ENCODE peak calls at places on chromosomes 12 and 14, in nine cellular contexts. One of them, this sample, is unnamed.

GRCh38 chr12:131112016-131112415 is 158.3 kb downstream of the ADGRD1 start:
- DNase-seq in effector CD8-positive, alpha-beta T cell: no peak
- DNase-seq in NCI-H82: peak
- DNase-seq in GM23338: no peak
- DNase-seq in EL: peak
- DNase-seq in activated CD4-positive, alpha-beta T cell treated with anti-CD3 and anti-CD28 coated beads, Interleukin-2, amount 50 U/mL, for 1 hour: no peak
- DNase-seq in HEK293T: no peak
- DNase-seq in central memory CD8-positive, alpha-beta T cell: no peak
- DNase-seq in NCI-H748 treated with DMSO at 0.1 percent for 48 hours: no peak
- DNase-seq in this sample: no peak

GRCh38 chr12:107448198-107448597 is 237.4 kb upstream of the PWP1 start:
- DNase-seq in effector CD8-positive, alpha-beta T cell: no peak
- DNase-seq in NCI-H82: peak
- DNase-seq in GM23338: peak
- DNase-seq in EL: peak
- DNase-seq in activated CD4-positive, alpha-beta T cell treated with anti-CD3 and anti-CD28 coated beads, Interleukin-2, amount 50 U/mL, for 1 hour: no peak
- DNase-seq in HEK293T: peak
- DNase-seq in central memory CD8-positive, alpha-beta T cell: no peak
- DNase-seq in NCI-H748 treated with DMSO at 0.1 percent for 48 hours: no peak
- DNase-seq in this sample: no peak

GRCh38 chr12:127811988-127812387 is 455.0 kb upstream of the TMEM132C start:
- DNase-seq in effector CD8-positive, alpha-beta T cell: no peak
- DNase-seq in NCI-H82: no peak
- DNase-seq in GM23338: peak
- DNase-seq in EL: peak
- DNase-seq in activated CD4-positive, alpha-beta T cell treated with anti-CD3 and anti-CD28 coated beads, Interleukin-2, amount 50 U/mL, for 1 hour: no peak
- DNase-seq in HEK293T: no peak
- DNase-seq in central memory CD8-positive, alpha-beta T cell: no peak
- DNase-seq in NCI-H748 treated with DMSO at 0.1 percent for 48 hours: peak
- DNase-seq in this sample: peak

GRCh38 chr12:15590180-15590826 is 198.9 kb downstream of the EPS8 start:
- DNase-seq in effector CD8-positive, alpha-beta T cell: peak
- DNase-seq in NCI-H82: peak
- DNase-seq in GM23338: peak
- DNase-seq in EL: peak
- DNase-seq in activated CD4-positive, alpha-beta T cell treated with anti-CD3 and anti-CD28 coated beads, Interleukin-2, amount 50 U/mL, for 1 hour: peak
- DNase-seq in HEK293T: peak
- DNase-seq in central memory CD8-positive, alpha-beta T cell: peak
- DNase-seq in NCI-H748 treated with DMSO at 0.1 percent for 48 hours: peak
- DNase-seq in this sample: peak

GRCh38 chr14:96589577-96589976 is 87.4 kb downstream of the PAPOLA start:
- DNase-seq in effector CD8-positive, alpha-beta T cell: no peak
- DNase-seq in NCI-H82: no peak
- DNase-seq in GM23338: no peak
- DNase-seq in EL: no peak
- DNase-seq in activated CD4-positive, alpha-beta T cell treated with anti-CD3 and anti-CD28 coated beads, Interleukin-2, amount 50 U/mL, for 1 hour: no peak
- DNase-seq in HEK293T: no peak
- DNase-seq in central memory CD8-positive, alpha-beta T cell: no peak
- DNase-seq in NCI-H748 treated with DMSO at 0.1 percent for 48 hours: no peak
- DNase-seq in this sample: no peak

GRCh38 chr14:106166650-106167204 is 640.3 kb downstream of the TMEM121 start:
- DNase-seq in effector CD8-positive, alpha-beta T cell: no peak
- DNase-seq in NCI-H82: no peak
- DNase-seq in GM23338: no peak
- DNase-seq in EL: no peak
- DNase-seq in activated CD4-positive, alpha-beta T cell treated with anti-CD3 and anti-CD28 coated beads, Interleukin-2, amount 50 U/mL, for 1 hour: no peak
- DNase-seq in HEK293T: no peak
- DNase-seq in central memory CD8-positive, alpha-beta T cell: no peak
- DNase-seq in NCI-H748 treated with DMSO at 0.1 percent for 48 hours: no peak
- DNase-seq in this sample: no peak

GRCh38 chr14:75283162-75283883 is 4.7 kb downstream of the FOS start:
- DNase-seq in effector CD8-positive, alpha-beta T cell: peak
- DNase-seq in NCI-H82: no peak
- DNase-seq in GM23338: peak
- DNase-seq in EL: no peak
- DNase-seq in activated CD4-positive, alpha-beta T cell treated with anti-CD3 and anti-CD28 coated beads, Interleukin-2, amount 50 U/mL, for 1 hour: peak
- DNase-seq in HEK293T: no peak
- DNase-seq in central memory CD8-positive, alpha-beta T cell: peak
- DNase-seq in NCI-H748 treated with DMSO at 0.1 percent for 48 hours: no peak
- DNase-seq in this sample: no peak

GRCh38 chr12:123070267-123071081 is 80.4 kb downstream of the PITPNM2 start:
- DNase-seq in effector CD8-positive, alpha-beta T cell: no peak
- DNase-seq in NCI-H82: no peak
- DNase-seq in GM23338: no peak
- DNase-seq in EL: peak
- DNase-seq in activated CD4-positive, alpha-beta T cell treated with anti-CD3 and anti-CD28 coated beads, Interleukin-2, amount 50 U/mL, for 1 hour: no peak
- DNase-seq in HEK293T: no peak
- DNase-seq in central memory CD8-positive, alpha-beta T cell: no peak
- DNase-seq in NCI-H748 treated with DMSO at 0.1 percent for 48 hours: no peak
- DNase-seq in this sample: no peak

GRCh38 chr12:87323369-87323768 is 705.8 kb downstream of the C12orf50 start:
- DNase-seq in effector CD8-positive, alpha-beta T cell: no peak
- DNase-seq in NCI-H82: no peak
- DNase-seq in GM23338: no peak
- DNase-seq in EL: no peak
- DNase-seq in activated CD4-positive, alpha-beta T cell treated with anti-CD3 and anti-CD28 coated beads, Interleukin-2, amount 50 U/mL, for 1 hour: no peak
- DNase-seq in HEK293T: no peak
- DNase-seq in central memory CD8-positive, alpha-beta T cell: no peak
- DNase-seq in NCI-H748 treated with DMSO at 0.1 percent for 48 hours: no peak
- DNase-seq in this sample: no peak

GRCh38 chr14:70642313-70643235 is 858 bp downstream of the TTC9 start:
- DNase-seq in effector CD8-positive, alpha-beta T cell: peak
- DNase-seq in NCI-H82: peak
- DNase-seq in GM23338: peak
- DNase-seq in EL: no peak
- DNase-seq in activated CD4-positive, alpha-beta T cell treated with anti-CD3 and anti-CD28 coated beads, Interleukin-2, amount 50 U/mL, for 1 hour: no peak
- DNase-seq in HEK293T: no peak
- DNase-seq in central memory CD8-positive, alpha-beta T cell: no peak
- DNase-seq in NCI-H748 treated with DMSO at 0.1 percent for 48 hours: no peak
- DNase-seq in this sample: peak

GRCh38 chr14:70350078-70350477 is 9.4 kb downstream of the COX16 start:
- DNase-seq in effector CD8-positive, alpha-beta T cell: no peak
- DNase-seq in NCI-H82: no peak
- DNase-seq in GM23338: peak
- DNase-seq in EL: no peak
- DNase-seq in activated CD4-positive, alpha-beta T cell treated with anti-CD3 and anti-CD28 coated beads, Interleukin-2, amount 50 U/mL, for 1 hour: no peak
- DNase-seq in HEK293T: no peak
- DNase-seq in central memory CD8-positive, alpha-beta T cell: no peak
- DNase-seq in NCI-H748 treated with DMSO at 0.1 percent for 48 hours: no peak
- DNase-seq in this sample: no peak

GRCh38 chr12:116717466-116718457 is 20.1 kb downstream of the SPRING1 start:
- DNase-seq in effector CD8-positive, alpha-beta T cell: no peak
- DNase-seq in NCI-H82: no peak
- DNase-seq in GM23338: no peak
- DNase-seq in EL: no peak
- DNase-seq in activated CD4-positive, alpha-beta T cell treated with anti-CD3 and anti-CD28 coated beads, Interleukin-2, amount 50 U/mL, for 1 hour: no peak
- DNase-seq in HEK293T: peak
- DNase-seq in central memory CD8-positive, alpha-beta T cell: no peak
- DNase-seq in NCI-H748 treated with DMSO at 0.1 percent for 48 hours: no peak
- DNase-seq in this sample: peak

GRCh38 chr12:98146043-98146442 is 369.3 kb upstream of the TMPO start:
- DNase-seq in effector CD8-positive, alpha-beta T cell: no peak
- DNase-seq in NCI-H82: no peak
- DNase-seq in GM23338: no peak
- DNase-seq in EL: no peak
- DNase-seq in activated CD4-positive, alpha-beta T cell treated with anti-CD3 and anti-CD28 coated beads, Interleukin-2, amount 50 U/mL, for 1 hour: no peak
- DNase-seq in HEK293T: no peak
- DNase-seq in central memory CD8-positive, alpha-beta T cell: no peak
- DNase-seq in NCI-H748 treated with DMSO at 0.1 percent for 48 hours: no peak
- DNase-seq in this sample: no peak

GRCh38 chr14:51157012-51157411 is 62.1 kb upstream of the TRIM9 start:
- DNase-seq in effector CD8-positive, alpha-beta T cell: no peak
- DNase-seq in NCI-H82: peak
- DNase-seq in GM23338: peak
- DNase-seq in EL: peak
- DNase-seq in activated CD4-positive, alpha-beta T cell treated with anti-CD3 and anti-CD28 coated beads, Interleukin-2, amount 50 U/mL, for 1 hour: no peak
- DNase-seq in HEK293T: peak
- DNase-seq in central memory CD8-positive, alpha-beta T cell: no peak
- DNase-seq in NCI-H748 treated with DMSO at 0.1 percent for 48 hours: peak
- DNase-seq in this sample: no peak

GRCh38 chr12:120488057-120488660 is 7.8 kb upstream of the DYNLL1 start:
- DNase-seq in effector CD8-positive, alpha-beta T cell: no peak
- DNase-seq in NCI-H82: no peak
- DNase-seq in GM23338: no peak
- DNase-seq in EL: no peak
- DNase-seq in activated CD4-positive, alpha-beta T cell treated with anti-CD3 and anti-CD28 coated beads, Interleukin-2, amount 50 U/mL, for 1 hour: no peak
- DNase-seq in HEK293T: no peak
- DNase-seq in central memory CD8-positive, alpha-beta T cell: no peak
- DNase-seq in NCI-H748 treated with DMSO at 0.1 percent for 48 hours: no peak
- DNase-seq in this sample: no peak

GRCh38 chr12:111428728-111429175 is 23.0 kb downstream of the SH2B3 start:
- DNase-seq in effector CD8-positive, alpha-beta T cell: no peak
- DNase-seq in NCI-H82: no peak
- DNase-seq in GM23338: no peak
- DNase-seq in EL: no peak
- DNase-seq in activated CD4-positive, alpha-beta T cell treated with anti-CD3 and anti-CD28 coated beads, Interleukin-2, amount 50 U/mL, for 1 hour: no peak
- DNase-seq in HEK293T: no peak
- DNase-seq in central memory CD8-positive, alpha-beta T cell: no peak
- DNase-seq in NCI-H748 treated with DMSO at 0.1 percent for 48 hours: no peak
- DNase-seq in this sample: peak

GRCh38 chr14:67391266-67391665 is 20.7 kb downstream of the PLEK2 start:
- DNase-seq in effector CD8-positive, alpha-beta T cell: no peak
- DNase-seq in NCI-H82: no peak
- DNase-seq in GM23338: no peak
- DNase-seq in EL: no peak
- DNase-seq in activated CD4-positive, alpha-beta T cell treated with anti-CD3 and anti-CD28 coated beads, Interleukin-2, amount 50 U/mL, for 1 hour: no peak
- DNase-seq in HEK293T: no peak
- DNase-seq in central memory CD8-positive, alpha-beta T cell: no peak
- DNase-seq in NCI-H748 treated with DMSO at 0.1 percent for 48 hours: no peak
- DNase-seq in this sample: no peak

GRCh38 chr12:109797905-109798669 is 35.1 kb downstream of the TRPV4 start:
- DNase-seq in effector CD8-positive, alpha-beta T cell: no peak
- DNase-seq in NCI-H82: peak
- DNase-seq in GM23338: peak
- DNase-seq in EL: no peak
- DNase-seq in activated CD4-positive, alpha-beta T cell treated with anti-CD3 and anti-CD28 coated beads, Interleukin-2, amount 50 U/mL, for 1 hour: no peak
- DNase-seq in HEK293T: peak
- DNase-seq in central memory CD8-positive, alpha-beta T cell: no peak
- DNase-seq in NCI-H748 treated with DMSO at 0.1 percent for 48 hours: no peak
- DNase-seq in this sample: no peak

GRCh38 chr12:78530065-78530765 is 334.4 kb upstream of the SYT1 start:
- DNase-seq in effector CD8-positive, alpha-beta T cell: no peak
- DNase-seq in NCI-H82: no peak
- DNase-seq in GM23338: peak
- DNase-seq in EL: peak
- DNase-seq in activated CD4-positive, alpha-beta T cell treated with anti-CD3 and anti-CD28 coated beads, Interleukin-2, amount 50 U/mL, for 1 hour: no peak
- DNase-seq in HEK293T: no peak
- DNase-seq in central memory CD8-positive, alpha-beta T cell: no peak
- DNase-seq in NCI-H748 treated with DMSO at 0.1 percent for 48 hours: no peak
- DNase-seq in this sample: no peak

GRCh38 chr12:110174373-110174996 is 50.3 kb downstream of the IFT81 start:
- DNase-seq in effector CD8-positive, alpha-beta T cell: no peak
- DNase-seq in NCI-H82: peak
- DNase-seq in GM23338: no peak
- DNase-seq in EL: no peak
- DNase-seq in activated CD4-positive, alpha-beta T cell treated with anti-CD3 and anti-CD28 coated beads, Interleukin-2, amount 50 U/mL, for 1 hour: no peak
- DNase-seq in HEK293T: no peak
- DNase-seq in central memory CD8-positive, alpha-beta T cell: no peak
- DNase-seq in NCI-H748 treated with DMSO at 0.1 percent for 48 hours: no peak
- DNase-seq in this sample: no peak

GRCh38 chr12:31309279-31309678 is 16.7 kb downstream of the SINHCAF start:
- DNase-seq in effector CD8-positive, alpha-beta T cell: no peak
- DNase-seq in NCI-H82: peak
- DNase-seq in GM23338: no peak
- DNase-seq in EL: no peak
- DNase-seq in activated CD4-positive, alpha-beta T cell treated with anti-CD3 and anti-CD28 coated beads, Interleukin-2, amount 50 U/mL, for 1 hour: no peak
- DNase-seq in HEK293T: no peak
- DNase-seq in central memory CD8-positive, alpha-beta T cell: no peak
- DNase-seq in NCI-H748 treated with DMSO at 0.1 percent for 48 hours: no peak
- DNase-seq in this sample: no peak

GRCh38 chr14:32054536-32054935 is 22.6 kb upstream of the ARHGAP5 start:
- DNase-seq in effector CD8-positive, alpha-beta T cell: no peak
- DNase-seq in NCI-H82: no peak
- DNase-seq in GM23338: no peak
- DNase-seq in EL: no peak
- DNase-seq in activated CD4-positive, alpha-beta T cell treated with anti-CD3 and anti-CD28 coated beads, Interleukin-2, amount 50 U/mL, for 1 hour: no peak
- DNase-seq in HEK293T: no peak
- DNase-seq in central memory CD8-positive, alpha-beta T cell: no peak
- DNase-seq in NCI-H748 treated with DMSO at 0.1 percent for 48 hours: no peak
- DNase-seq in this sample: no peak